ENCODE peak calls at places on chromosome 11, in four cellular contexts. D, M, T and F are unnamed samples.
A peak's percentile ranks its signal among the peaks of the same experiment; 100 is the strongest.

GRCh38 chr11:132349806-132350733 is 979.7 kb downstream of the NTM start:
- DNase-seq in D (no peak), M (no peak), T (no peak), F (no peak)

GRCh38 chr11:29432719-29433325 is 584.0 kb downstream of the KCNA4 start:
- DNase-seq in D (no peak), T (no peak), M (no peak), F (peak; percentile 11)

GRCh38 chr11:83641511-83641910 is 355.3 kb upstream of the CCDC90B start:
- DNase-seq in M (no peak), T (peak; percentile 77), D (no peak), F (no peak)

GRCh38 chr11:14764899-14765527 is 121.4 kb downstream of the PDE3B start:
- DNase-seq in D (no peak), T (no peak), M (no peak), F (peak; percentile 66)

GRCh38 chr11:74018331-74019005 is 9.6 kb upstream of the UCP3 start:
- DNase-seq in T (peak; percentile 97), D (peak; percentile 97), M (peak; percentile 83), F (peak; percentile 75)

GRCh38 chr11:225734-226453 is 10.2 kb downstream of the SIRT3 start:
- DNase-seq in M (no peak), D (no peak), T (peak; percentile 5), F (no peak)

GRCh38 chr11:57474017-57474750 is 13.9 kb downstream of the RTN4RL2 start:
- DNase-seq in T (no peak), M (no peak), D (no peak), F (peak; percentile 57)

GRCh38 chr11:105718641-105719040 is 108.8 kb downstream of the GRIA4 start:
- DNase-seq in D (no peak), T (no peak), M (no peak), F (no peak)

GRCh38 chr11:79026803-79027445 is 413.9 kb downstream of the TENM4 start:
- DNase-seq in M (no peak), D (no peak), T (no peak), F (no peak)

GRCh38 chr11:36018967-36019596 is 75.2 kb downstream of the LDLRAD3 start:
- DNase-seq in T (no peak), D (no peak), M (no peak), F (peak; percentile 44)

GRCh38 chr11:132037961-132038360 is 667.5 kb downstream of the NTM start:
- DNase-seq in M (no peak), D (no peak), T (no peak), F (no peak)

GRCh38 chr11:113796663-113797259 is 17.2 kb downstream of the CLDN25 start:
- DNase-seq in T (no peak), M (no peak), D (peak; percentile 37), F (peak; percentile 57)

GRCh38 chr11:70002433-70002832 is 75.7 kb upstream of the ANO1 start:
- DNase-seq in D (no peak), M (no peak), T (no peak), F (no peak)

GRCh38 chr11:35683728-35684339 is 21.3 kb downstream of the TRIM44 start:
- DNase-seq in M (no peak), T (no peak), D (no peak), F (no peak)

GRCh38 chr11:2304156-2305139 is 2.6 kb downstream of the TSPAN32 start:
- DNase-seq in T (peak; percentile 67), M (peak; percentile 12), D (peak; percentile 24), F (no peak)

GRCh38 chr11:73961321-73961720 is 10.5 kb downstream of the DNAJB13 start:
- DNase-seq in M (no peak), T (no peak), D (no peak), F (no peak)

GRCh38 chr11:88104408-88104807 is 70.8 kb downstream of the RAB38 start:
- DNase-seq in D (no peak), M (no peak), T (no peak), F (no peak)

GRCh38 chr11:33830903-33831648 is 56.8 kb upstream of the FBXO3 start:
- DNase-seq in D (no peak), T (no peak), M (no peak), F (no peak)

GRCh38 chr11:3049430-3050243 is 7.6 kb downstream of the CARS1 start:
- DNase-seq in T (peak; percentile 94), D (peak; percentile 76), M (peak; percentile 78), F (no peak)

GRCh38 chr11:79932612-79933011 is 491.8 kb upstream of the TENM4 start:
- DNase-seq in D (no peak), M (no peak), T (no peak), F (no peak)

GRCh38 chr11:119320593-119321524 is 3.9 kb upstream of the MCAM start:
- DNase-seq in M (no peak), T (peak; percentile 92), D (peak; percentile 64), F (peak; percentile 27)

GRCh38 chr11:2530131-2530854 is 85.5 kb downstream of the KCNQ1 start:
- DNase-seq in D (no peak), M (no peak), T (peak; percentile 61), F (no peak)

GRCh38 chr11:78192223-78192719 is 3.6 kb downstream of the USP35 start:
- DNase-seq in M (no peak), T (peak; percentile 54), D (no peak), F (no peak)

GRCh38 chr11:2399488-2400068 is 972 bp upstream of the TSSC4 start:
- DNase-seq in D (peak; percentile 37), T (no peak), M (no peak), F (peak; percentile 74)

GRCh38 chr11:9662273-9662672 is 1.6 kb upstream of the SWAP70 start:
- DNase-seq in M (no peak), T (no peak), D (no peak), F (no peak)

GRCh38 chr11:132804258-132804657 is 728.0 kb downstream of the OPCML start:
- DNase-seq in T (no peak), D (no peak), M (no peak), F (no peak)

DNA sequence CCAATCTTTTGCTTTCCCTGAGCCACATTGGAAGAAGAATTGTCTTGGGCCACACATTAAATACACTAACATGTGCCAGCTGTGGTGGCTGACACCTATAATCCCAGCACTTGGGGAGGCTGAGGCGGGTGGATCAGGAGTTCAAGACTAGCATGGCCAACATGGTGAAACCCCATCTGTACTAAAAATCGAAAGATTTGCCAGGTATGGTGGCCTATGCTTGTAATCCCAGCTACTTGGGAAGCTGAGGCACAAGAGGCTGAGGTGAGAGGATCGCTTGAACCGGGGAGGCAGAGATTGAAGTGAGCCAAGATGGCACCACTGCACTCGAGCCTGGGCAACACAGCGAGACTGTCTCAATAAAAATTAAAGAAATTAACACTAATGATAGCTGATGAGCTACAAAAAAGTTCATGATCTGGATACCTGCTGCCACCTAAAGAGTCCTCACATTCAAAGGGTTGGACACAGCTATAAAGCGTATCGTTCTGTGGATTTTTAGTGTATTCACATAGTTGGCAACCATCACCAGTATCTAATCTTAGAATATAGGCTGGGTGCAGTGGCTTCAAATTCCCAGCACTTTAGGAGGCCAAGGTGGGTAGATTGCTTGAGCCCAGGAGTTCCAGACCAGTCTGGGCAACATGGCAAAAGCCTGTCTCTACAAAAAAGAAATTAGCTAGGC is 3.4 kb upstream of the LDHC start:
- DNase-seq in T (no peak), D (no peak), M (no peak), F (no peak)
- TF ChIP-seq POLR2A in T (no peak), D (no peak), M (no peak), F (no peak)

GRCh38 chr11:67302571-67303131 is 679 bp upstream of the SSH3 start:
- DNase-seq in D (peak; percentile 62), M (no peak), T (peak; percentile 80), F (no peak)
- TF ChIP-seq POLR2A in D (no peak), M (no peak), T (no peak), F (no peak)

DNA sequence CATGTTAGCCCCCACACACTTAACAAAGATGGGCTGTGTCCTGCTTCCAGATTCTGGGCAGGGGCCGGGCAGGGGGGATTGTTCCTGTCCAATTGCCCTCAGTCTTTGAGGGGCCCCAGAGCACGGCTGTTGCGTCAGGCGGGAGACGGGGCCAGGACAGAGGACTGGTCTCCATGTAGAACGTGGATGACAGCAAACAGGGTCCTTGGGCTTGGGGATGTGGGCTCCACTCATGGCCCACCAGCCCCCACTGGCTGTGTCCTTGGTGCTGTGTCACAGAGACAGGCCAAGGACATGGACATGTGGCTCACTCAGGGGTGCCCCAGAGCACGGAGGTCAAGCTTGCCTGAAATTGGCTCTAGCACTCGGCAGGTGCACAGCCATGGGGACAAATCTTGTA is 14.3 kb downstream of the FADS2 start:
- DNase-seq in T (no peak), M (no peak), D (no peak), F (no peak)
- TF ChIP-seq POLR2A in T (no peak), M (no peak), D (no peak), F (no peak)

DNA sequence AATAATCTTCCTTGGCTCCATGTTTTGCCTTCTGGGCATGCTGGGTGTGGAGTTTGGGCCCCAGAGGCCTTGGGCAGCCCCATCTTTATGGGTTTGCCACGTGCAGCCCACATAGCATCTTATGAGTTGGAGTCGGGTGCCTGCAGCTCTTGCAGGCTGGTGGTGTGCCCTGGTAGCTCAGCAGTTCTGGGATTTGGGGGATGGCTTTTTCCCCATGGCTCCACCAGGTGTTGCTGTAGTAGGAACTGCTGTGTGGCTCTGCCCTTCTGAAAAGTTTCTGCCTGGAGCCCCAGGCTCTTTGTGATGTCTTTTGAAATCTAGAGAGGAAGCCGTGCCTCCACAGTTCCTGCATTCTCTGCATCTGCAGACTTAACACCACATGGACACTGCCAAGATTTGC is 16.8 kb downstream of the EED start:
- DNase-seq in M (no peak), D (no peak), T (no peak), F (no peak)
- TF ChIP-seq POLR2A in M (no peak), D (no peak), T (no peak), F (no peak)